ENCODE peak calls at places on chromosomes 4 and X, in four cellular contexts. One of them, this sample, is unnamed.

GRCh38 chr4:11497212-11497806 is 68.6 kb upstream of the HS3ST1 start:
- DNase-seq in fibroblast of lung: no peak
- DNase-seq in PC-3: peak
- DNase-seq in mammary epithelial cell: peak
- DNase-seq in this sample: no peak

GRCh38 chr4:110472583-110473329 is 3.2 kb upstream of the ENPEP start:
- DNase-seq in PC-3: no peak
- DNase-seq in mammary epithelial cell: no peak
- DNase-seq in fibroblast of lung: peak
- DNase-seq in this sample: no peak

GRCh38 chrX:100995469-100995868 is 26.0 kb downstream of the ARL13A start:
- DNase-seq in fibroblast of lung: peak
- DNase-seq in PC-3: peak
- DNase-seq in mammary epithelial cell: peak
- DNase-seq in this sample: peak

GRCh38 chrX:11787564-11787963 is 29.5 kb downstream of the MSL3 start:
- DNase-seq in PC-3: peak
- DNase-seq in mammary epithelial cell: no peak
- DNase-seq in fibroblast of lung: peak
- DNase-seq in this sample: peak

GRCh38 chr4:144894525-144894924 is 203.5 kb downstream of the ANAPC10 start:
- DNase-seq in fibroblast of lung: peak
- DNase-seq in mammary epithelial cell: peak
- DNase-seq in PC-3: peak
- DNase-seq in this sample: peak

GRCh38 chrX:150358651-150359050 is 4.5 kb upstream of the MAMLD1 start:
- DNase-seq in PC-3: no peak
- DNase-seq in mammary epithelial cell: no peak
- DNase-seq in fibroblast of lung: no peak
- DNase-seq in this sample: no peak

GRCh38 chrX:307261-308111 is 11.1 kb downstream of the GTPBP6 start:
- DNase-seq in fibroblast of lung: no peak
- DNase-seq in mammary epithelial cell: no peak
- DNase-seq in PC-3: no peak
- DNase-seq in this sample: no peak

GRCh38 chr4:24470681-24471622 is 113.4 kb downstream of the DHX15 start:
- DNase-seq in PC-3: peak
- DNase-seq in fibroblast of lung: peak
- DNase-seq in mammary epithelial cell: peak
- DNase-seq in this sample: peak

GRCh38 chr4:176927664-176928063 is 134.9 kb upstream of the VEGFC start:
- DNase-seq in fibroblast of lung: peak
- DNase-seq in PC-3: peak
- DNase-seq in mammary epithelial cell: peak
- DNase-seq in this sample: peak

GRCh38 chr4:165111906-165112257 is 778 bp downstream of the TMEM192 start:
- DNase-seq in mammary epithelial cell: no peak
- DNase-seq in fibroblast of lung: no peak
- DNase-seq in PC-3: no peak
- DNase-seq in this sample: no peak

GRCh38 chr4:175371091-175371490 is 441.0 kb downstream of the GPM6A start:
- DNase-seq in mammary epithelial cell: peak
- DNase-seq in fibroblast of lung: peak
- DNase-seq in PC-3: peak
- DNase-seq in this sample: no peak

GRCh38 chr4:5040839-5041238 is 10.4 kb upstream of the STK32B start:
- DNase-seq in fibroblast of lung: no peak
- DNase-seq in PC-3: no peak
- DNase-seq in mammary epithelial cell: no peak
- DNase-seq in this sample: no peak

GRCh38 chrX:88135735-88136134 is 611.3 kb upstream of the CPXCR1 start:
- DNase-seq in mammary epithelial cell: no peak
- DNase-seq in fibroblast of lung: no peak
- DNase-seq in PC-3: peak
- DNase-seq in this sample: no peak

GRCh38 chr4:37421614-37422013 is 177.1 kb downstream of the NWD2 start:
- DNase-seq in mammary epithelial cell: no peak
- DNase-seq in fibroblast of lung: no peak
- DNase-seq in PC-3: no peak
- DNase-seq in this sample: no peak

GRCh38 chrX:136339702-136340101 is 38.9 kb downstream of the ADGRG4 start:
- DNase-seq in fibroblast of lung: no peak
- DNase-seq in PC-3: no peak
- DNase-seq in mammary epithelial cell: no peak
- DNase-seq in this sample: no peak

GRCh38 chrX:136336623-136337022 is 35.9 kb downstream of the ADGRG4 start:
- DNase-seq in fibroblast of lung: no peak
- DNase-seq in PC-3: no peak
- DNase-seq in mammary epithelial cell: no peak
- DNase-seq in this sample: no peak
- H2AFZ ChIP-seq in fibroblast of lung: no peak
- H2AFZ ChIP-seq in PC-3: no peak
- H2AFZ ChIP-seq in mammary epithelial cell: no peak
- H2AFZ ChIP-seq in this sample: no peak

DNA sequence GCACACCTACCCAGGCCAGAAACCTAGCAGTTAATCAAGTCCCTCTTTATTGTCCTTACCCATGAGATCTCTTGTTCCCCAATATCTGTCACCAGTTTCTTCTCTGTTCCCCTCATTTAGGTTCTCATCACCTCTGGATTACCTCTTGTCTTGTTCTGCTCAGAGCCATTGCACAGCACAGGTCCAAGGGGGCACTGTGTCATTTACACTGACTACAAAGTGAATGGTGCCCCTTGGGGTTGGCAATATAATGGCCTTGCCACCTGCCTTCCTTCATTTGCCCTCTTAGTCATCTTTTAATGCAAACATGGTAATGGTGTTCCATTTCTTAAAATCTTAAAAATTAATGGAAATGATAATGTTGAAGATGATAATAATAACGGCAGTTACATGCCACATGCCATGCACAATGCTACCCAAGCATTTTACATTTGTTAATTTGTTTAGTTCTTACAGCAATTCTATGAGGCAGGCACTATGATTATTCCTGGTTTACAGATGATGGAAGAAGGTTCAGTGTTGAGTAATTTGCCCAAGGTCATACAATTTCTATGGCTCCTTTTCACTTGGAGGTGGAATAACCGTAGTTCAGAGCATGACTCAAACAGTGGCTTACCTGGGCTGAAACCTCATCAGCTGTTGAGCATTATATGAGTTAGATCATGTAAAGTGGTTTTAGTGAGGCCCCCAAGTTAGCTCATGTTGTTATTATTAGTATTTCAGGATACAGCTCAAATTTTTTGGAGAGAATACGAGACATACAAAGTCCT is 117.9 kb downstream of the RASL11B start:
- DNase-seq in mammary epithelial cell: peak
- DNase-seq in PC-3: peak
- DNase-seq in fibroblast of lung: no peak
- DNase-seq in this sample: no peak
- TF ChIP-seq CTCF in mammary epithelial cell: no peak
- TF ChIP-seq CTCF in PC-3: peak
- TF ChIP-seq CTCF in fibroblast of lung: no peak
- TF ChIP-seq CTCF in this sample: no peak

GRCh38 chr4:182143822-182144620 is 99.2 kb upstream of the TENM3 start:
- DNase-seq in fibroblast of lung: peak
- DNase-seq in mammary epithelial cell: peak
- DNase-seq in PC-3: peak
- DNase-seq in this sample: peak

GRCh38 chr4:182143086-182143821 is 99.9 kb upstream of the TENM3 start:
- DNase-seq in mammary epithelial cell: peak
- DNase-seq in fibroblast of lung: peak
- DNase-seq in PC-3: no peak
- DNase-seq in this sample: peak

GRCh38 chr4:182147391-182147790 is 95.8 kb upstream of the TENM3 start:
- DNase-seq in PC-3: no peak
- DNase-seq in mammary epithelial cell: peak
- DNase-seq in fibroblast of lung: peak
- DNase-seq in this sample: no peak

GRCh38 chr4:182144621-182145359 is 98.4 kb upstream of the TENM3 start:
- DNase-seq in fibroblast of lung: no peak
- DNase-seq in PC-3: no peak
- DNase-seq in mammary epithelial cell: peak
- DNase-seq in this sample: no peak

DNA sequence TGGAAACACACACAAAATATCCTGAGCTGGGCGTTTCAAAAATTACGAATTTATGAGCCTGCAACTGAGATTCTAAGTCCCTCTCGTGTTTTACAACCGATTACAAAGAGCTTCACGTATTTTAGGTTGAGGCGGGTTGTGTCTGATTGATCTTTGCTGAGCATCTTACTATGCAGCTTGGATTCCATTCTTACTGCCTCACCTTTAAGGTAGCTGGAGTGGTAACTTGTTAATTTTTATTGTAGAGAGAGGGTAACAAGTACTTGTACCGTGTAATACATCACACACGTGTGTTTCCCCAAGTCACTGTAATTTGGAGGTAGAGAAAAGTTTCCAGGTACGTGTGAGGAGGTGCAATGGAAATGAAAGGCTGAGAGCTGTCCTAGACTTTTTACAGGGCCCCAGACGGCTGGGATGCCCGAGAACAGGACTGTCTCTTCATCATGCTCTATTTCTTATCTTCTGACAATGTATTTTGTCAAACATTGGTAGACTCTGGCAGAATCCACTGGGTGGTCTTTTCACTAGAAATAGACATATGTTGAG is 97.8 kb upstream of the TENM3 start:
- DNase-seq in fibroblast of lung: peak
- DNase-seq in PC-3: no peak
- DNase-seq in mammary epithelial cell: peak
- DNase-seq in this sample: peak
- TF ChIP-seq EZH2 in fibroblast of lung: no peak
- TF ChIP-seq EZH2 in PC-3: no peak
- TF ChIP-seq EZH2 in mammary epithelial cell: no peak
- TF ChIP-seq EZH2 in this sample: no peak

GRCh38 chrX:102651968-102652744 is 873 bp downstream of the GPRASP1 start:
- DNase-seq in fibroblast of lung: peak
- DNase-seq in mammary epithelial cell: no peak
- DNase-seq in PC-3: no peak
- DNase-seq in this sample: no peak
- H2AFZ ChIP-seq in fibroblast of lung: peak
- H2AFZ ChIP-seq in mammary epithelial cell: peak
- H2AFZ ChIP-seq in PC-3: no peak
- H2AFZ ChIP-seq in this sample: no peak